ENCODE peak calls at places on chromosome 1, in ten cellular contexts. H is HFF-Myc, L is MM.1S, Q is esophagus muscularis mucosa, V is fibroblast of lung, W is cardiac muscle cell, O is tibial artery, D is heart left ventricle, X is uterus, I is D721Med. P is an unnamed sample.

GRCh38 chr1:33532250-33532649 is 59.8 kb downstream of the ZSCAN20 start:
- DNase-seq in H (no peak), L (no peak), Q (no peak), V (no peak), W (no peak), O (no peak), D (no peak), X (no peak), I (no peak), P (no peak)

GRCh38 chr1:113223546-113223945 is 150.5 kb downstream of the LRIG2 start:
- DNase-seq in H (no peak), L (no peak), Q (no peak), V (peak; percentile 21), W (no peak), O (no peak), D (peak; percentile 62), X (peak; percentile 77), I (no peak), P (no peak)

GRCh38 chr1:119475866-119476439 is 31.1 kb upstream of the HSD3B1 start:
- DNase-seq in H (no peak), L (peak; percentile 31), Q (peak; percentile 92), V (peak; percentile 18), W (peak; percentile 73), O (no peak), D (no peak), X (no peak), I (no peak), P (peak; percentile 56)

GRCh38 chr1:94819945-94820746 is at the start of gene SLC44A3:
- DNase-seq in H (no peak), L (peak; percentile 37), Q (no peak), V (peak; percentile 68), W (peak; percentile 78), O (no peak), D (peak; percentile 52), X (peak; percentile 43), I (peak; percentile 30), P (peak; percentile 59)

GRCh38 chr1:3651939-3652537 is at the start of gene TP73:
- DNase-seq in H (no peak), L (peak; percentile 53), Q (no peak), V (peak; percentile 9), W (no peak), O (no peak), D (no peak), X (no peak), I (peak; percentile 21), P (no peak)

GRCh38 chr1:31417148-31417547 is 4.1 kb downstream of the SERINC2 start:
- DNase-seq in H (no peak), L (no peak), Q (no peak), V (no peak), W (no peak), O (no peak), D (no peak), X (no peak), I (no peak), P (no peak)

GRCh38 chr1:67597336-67597735 is 87.7 kb upstream of the GADD45A start:
- DNase-seq in H (no peak), L (no peak), Q (no peak), V (no peak), W (no peak), O (no peak), D (no peak), X (no peak), I (no peak), P (no peak)

GRCh38 chr1:242828199-242828598 is 303.7 kb upstream of the PLD5 start:
- DNase-seq in H (no peak), L (no peak), Q (no peak), V (no peak), W (no peak), O (no peak), D (no peak), X (no peak), I (no peak), P (no peak)

GRCh38 chr1:197731449-197731848 is 43.8 kb downstream of the DENND1B start:
- DNase-seq in H (no peak), L (no peak), Q (no peak), V (no peak), W (no peak), O (no peak), D (no peak), X (no peak), I (no peak), P (no peak)

GRCh38 chr1:13952985-13953384 is 253.0 kb downstream of the PRDM2 start:
- DNase-seq in H (no peak), L (no peak), Q (no peak), V (no peak), W (no peak), O (no peak), D (no peak), X (no peak), I (no peak), P (no peak)

GRCh38 chr1:100074604-100075395 is 57.9 kb downstream of the SASS6 start:
- DNase-seq in H (no peak), L (no peak), Q (no peak), V (no peak), W (no peak), O (no peak), D (no peak), X (no peak), I (no peak), P (no peak)

GRCh38 chr1:173431663-173432045 is 45.5 kb upstream of the PRDX6 start:
- DNase-seq in H (no peak), L (no peak), Q (no peak), V (no peak), W (no peak), O (no peak), D (no peak), X (no peak), I (no peak), P (no peak)

GRCh38 chr1:90509225-90510048 is 207.7 kb downstream of the BARHL2 start:
- DNase-seq in H (no peak), L (no peak), Q (no peak), V (no peak), W (no peak), O (no peak), D (no peak), X (no peak), I (no peak), P (no peak)

GRCh38 chr1:150974580-150975478 is at the start of gene CERS2:
- DNase-seq in H (no peak), L (peak; percentile 93), Q (no peak), V (peak; percentile 76), W (peak; percentile 93), O (peak; percentile 92), D (peak; percentile 90), X (peak; percentile 84), I (peak; percentile 97), P (peak; percentile 71)

GRCh38 chr1:95640746-95641145 is 406.7 kb downstream of the RWDD3 start:
- DNase-seq in H (no peak), L (no peak), Q (no peak), V (no peak), W (peak; percentile 46), O (no peak), D (peak; percentile 28), X (no peak), I (no peak), P (no peak)

GRCh38 chr1:50103615-50104081 is 5.1 kb upstream of the ELAVL4 start:
- DNase-seq in H (no peak), L (no peak), Q (peak; percentile 66), V (no peak), W (no peak), O (no peak), D (no peak), X (no peak), I (no peak), P (no peak)

GRCh38 chr1:212386029-212386428 is 28.7 kb downstream of the PACC1 start:
- DNase-seq in H (no peak), L (no peak), Q (no peak), V (no peak), W (no peak), O (no peak), D (no peak), X (no peak), I (no peak), P (no peak)

GRCh38 chr1:17010601-17011438 is 908 bp downstream of the ATP13A2 start:
- DNase-seq in H (no peak), L (no peak), Q (no peak), V (peak; percentile 33), W (no peak), O (no peak), D (peak; percentile 76), X (peak; percentile 42), I (no peak), P (no peak)

GRCh38 chr1:177937931-177938330 is 31.9 kb downstream of the SEC16B start:
- DNase-seq in H (no peak), L (no peak), Q (no peak), V (peak; percentile 93), W (no peak), O (no peak), D (no peak), X (no peak), I (no peak), P (no peak)
- TF ChIP-seq CTCF in H (no peak), L (no peak), Q (no peak), V (no peak), W (no peak), O (no peak), D (no peak), X (no peak), I (no peak), P (no peak)

GRCh38 chr1:114504023-114504422 is 7.0 kb downstream of the TRIM33 start:
- DNase-seq in H (no peak), L (no peak), Q (no peak), V (no peak), W (no peak), O (no peak), D (no peak), X (no peak), I (no peak), P (no peak)
- TF ChIP-seq CTCF in H (no peak), L (no peak), Q (no peak), V (no peak), W (no peak), O (no peak), D (no peak), X (no peak), I (no peak), P (no peak)

GRCh38 chr1:53286950-53287349 is 40.9 kb downstream of the LRP8 start:
- DNase-seq in H (no peak), L (no peak), Q (no peak), V (no peak), W (no peak), O (no peak), D (no peak), X (no peak), I (no peak), P (no peak)
- TF ChIP-seq CTCF in H (no peak), L (no peak), Q (no peak), V (no peak), W (no peak), O (no peak), D (no peak), X (no peak), I (no peak), P (no peak)

DNA sequence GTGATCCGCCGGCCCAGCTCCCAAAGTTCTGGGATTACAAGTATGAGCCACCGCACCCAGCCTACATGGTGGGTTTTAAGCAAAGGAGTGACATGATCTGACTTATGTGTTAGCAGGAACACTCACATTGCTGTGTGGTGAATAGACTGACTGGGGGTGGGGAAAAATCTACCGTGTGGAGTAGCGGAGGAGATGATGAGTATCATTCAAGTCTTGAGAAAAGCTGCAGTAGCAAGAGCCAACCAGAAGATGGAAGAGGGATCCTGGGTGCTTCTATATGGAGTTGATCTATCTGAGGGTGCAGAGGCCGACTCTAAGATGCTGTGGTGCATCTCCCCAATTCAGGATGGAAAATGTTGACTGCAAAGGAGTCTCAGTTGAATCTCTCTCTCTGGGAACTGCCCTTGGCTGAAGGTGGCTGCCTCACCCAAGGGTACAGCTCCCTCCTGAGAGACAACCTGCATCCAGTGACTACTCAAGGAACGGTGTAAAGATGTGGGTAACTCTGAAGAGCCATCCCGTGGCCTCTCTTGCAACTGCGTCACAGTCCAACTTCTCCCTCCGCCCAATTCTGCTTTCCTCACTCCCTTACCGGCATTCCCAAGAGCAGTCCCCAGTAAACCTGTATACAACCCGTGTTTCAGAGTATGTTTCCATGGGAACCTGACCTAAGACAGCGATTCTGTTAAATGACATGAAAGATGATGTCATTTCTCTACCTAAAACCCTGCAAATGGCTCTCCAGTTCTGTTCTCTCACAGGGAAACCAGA is 7.4 kb upstream of the B3GALNT2 start:
- DNase-seq in H (no peak), L (no peak), Q (no peak), V (peak; percentile 67), W (peak; percentile 5), O (no peak), D (no peak), X (no peak), I (no peak), P (no peak)
- TF ChIP-seq CTCF in H (no peak), L (no peak), Q (no peak), V (peak; percentile 20), W (peak; percentile 3), O (no peak), D (no peak), X (no peak), I (peak; percentile 33), P (no peak)